ENCODE peak calls at places on chromosomes 6 and 20, in nine cellular contexts. O is fibroblast of gingiva; K is right lobe of liver; F is stimulated activated CD4-positive, alpha-beta T cell treated with anti-CD3 and anti-CD28 coated beads, Interleukin-15, amount 100 ng/mL, for 1 hour; S is M059J; Y is DMS153; T is Kasumi-1; W is HCT116; H is MG63. D is an unnamed sample.

GRCh38 chr6:44593539-44593944 is 206.0 kb downstream of the CDC5L start:
- DNase-seq in K (no peak), W (peak; percentile 54), O (peak; percentile 38), H (peak; percentile 64), F (no peak), S (peak; percentile 75), T (peak; percentile 79), Y (no peak), D (peak; percentile 84)

GRCh38 chr20:56504373-56505005 is 20.1 kb upstream of the FAM209A start:
- DNase-seq in S (no peak), T (peak; percentile 2), O (no peak), W (no peak), F (no peak), Y (no peak), H (no peak), K (no peak), D (peak; percentile 48)

GRCh38 chr6:98924647-98925046 is 23.1 kb downstream of the FBXL4 start:
- DNase-seq in H (no peak), W (no peak), O (no peak), F (no peak), T (no peak), Y (peak; percentile 38), S (no peak), K (peak; percentile 86), D (no peak)

GRCh38 chr6:163706688-163707087 is 292.2 kb downstream of the QKI start:
- DNase-seq in Y (no peak), H (peak; percentile 26), S (peak; percentile 40), F (no peak), W (no peak), T (no peak), O (no peak), K (no peak), D (no peak)

GRCh38 chr20:10611357-10611756 is 62.4 kb downstream of the JAG1 start:
- DNase-seq in O (peak; percentile 33), F (no peak), Y (no peak), H (peak; percentile 51), K (peak; percentile 29), W (no peak), S (peak; percentile 60), T (peak; percentile 8), D (peak; percentile 45)

GRCh38 chr20:58374906-58375760 is 13.9 kb upstream of the VAPB start:
- DNase-seq in W (no peak), T (no peak), K (no peak), F (no peak), O (peak; percentile 76), Y (no peak), S (no peak), H (no peak), D (no peak)

GRCh38 chr20:50223321-50223995 is 32.8 kb downstream of the CEBPB start:
- DNase-seq in T (no peak), Y (no peak), O (no peak), H (no peak), W (no peak), S (no peak), F (no peak), K (no peak), D (no peak)

GRCh38 chr6:20770776-20771175 is 236.5 kb downstream of the CDKAL1 start:
- DNase-seq in T (no peak), F (no peak), Y (no peak), W (no peak), H (no peak), K (no peak), S (peak; percentile 12), O (no peak), D (no peak)

GRCh38 chr20:41534170-41534569 is 84.0 kb downstream of the CHD6 start:
- DNase-seq in H (no peak), T (no peak), S (no peak), Y (no peak), K (no peak), O (no peak), W (no peak), F (no peak), D (no peak)

GRCh38 chr6:3612341-3613041 is 139.0 kb downstream of the PXDC1 start:
- DNase-seq in W (peak; percentile 68), Y (peak; percentile 85), H (peak; percentile 69), S (peak; percentile 96), F (no peak), O (peak; percentile 84), T (no peak), K (no peak), D (peak; percentile 55)

GRCh38 chr20:37519508-37520416 is 1.3 kb upstream of the NNAT start:
- DNase-seq in Y (peak; percentile 65), S (no peak), O (no peak), H (no peak), T (no peak), K (no peak), F (no peak), W (no peak), D (peak; percentile 39)

GRCh38 chr6:44263357-44264100 is 1.8 kb downstream of the NFKBIE start:
- DNase-seq in S (peak; percentile 65), H (peak; percentile 53), W (no peak), T (peak; percentile 62), K (peak; percentile 72), Y (no peak), O (no peak), F (no peak), D (no peak)

GRCh38 chr6:118776607-118777549 is 117.1 kb upstream of the ASF1A start:
- DNase-seq in S (peak; percentile 82), K (peak; percentile 29), O (peak; percentile 64), F (peak; percentile 32), Y (peak; percentile 59), W (peak; percentile 57), H (peak; percentile 50), T (peak; percentile 77), D (peak; percentile 72)

GRCh38 chr20:49446080-49446479 is 36.4 kb downstream of the KCNB1 start:
- DNase-seq in W (no peak), S (no peak), K (no peak), T (no peak), O (no peak), Y (no peak), H (no peak), F (no peak), D (no peak)

GRCh38 chr6:40721252-40721936 is 134.2 kb upstream of the LRFN2 start:
- DNase-seq in W (no peak), K (no peak), S (no peak), T (no peak), F (no peak), Y (no peak), H (no peak), O (no peak), D (no peak)

GRCh38 chr6:108837236-108837971 is 10.8 kb upstream of the ARMC2 start:
- DNase-seq in H (no peak), K (no peak), W (no peak), S (peak; percentile 79), Y (no peak), T (no peak), F (no peak), O (no peak), D (no peak)

GRCh38 chr6:156617376-156617775 is 159.8 kb upstream of the ARID1B start:
- DNase-seq in Y (no peak), W (no peak), H (no peak), K (no peak), O (no peak), F (no peak), S (peak; percentile 5), T (no peak), D (no peak)

GRCh38 chr6:134379086-134379485 is 61.2 kb upstream of the SGK1 start:
- DNase-seq in F (no peak), S (no peak), O (no peak), T (no peak), H (no peak), K (no peak), Y (peak; percentile 94), W (peak; percentile 73), D (no peak)

GRCh38 chr6:168939041-168939440 is 314.6 kb downstream of the THBS2 start:
- DNase-seq in K (no peak), H (peak; percentile 65), W (no peak), F (no peak), O (no peak), T (no peak), S (no peak), Y (no peak), D (no peak)

GRCh38 chr6:27685278-27685677 is 212.4 kb upstream of the ZNF184 start:
- DNase-seq in Y (no peak), O (no peak), H (no peak), W (no peak), S (no peak), F (no peak), K (no peak), T (no peak), D (no peak)

GRCh38 chr6:15247750-15248450 is 2.0 kb downstream of the JARID2 start:
- DNase-seq in Y (no peak), K (peak; percentile 74), T (peak; percentile 51), S (peak; percentile 81), W (no peak), H (peak; percentile 56), F (peak; percentile 37), O (peak; percentile 40), D (peak; percentile 75)

GRCh38 chr6:133241088-133241900 is at the start of gene EYA4:
- DNase-seq in W (no peak), K (no peak), O (peak; percentile 66), H (peak; percentile 78), Y (no peak), T (no peak), S (peak; percentile 73), F (no peak), D (peak; percentile 69)

GRCh38 chr6:87728706-87729105 is 26.7 kb upstream of the AKIRIN2 start:
- DNase-seq in H (peak; percentile 22), S (no peak), W (no peak), K (no peak), Y (no peak), T (no peak), F (no peak), O (no peak), D (no peak)

GRCh38 chr6:94510877-94511276 is 1066.5 kb upstream of the MANEA start:
- DNase-seq in H (no peak), O (no peak), K (no peak), F (no peak), T (no peak), S (no peak), Y (no peak), W (no peak), D (no peak)

D was measured in HAP-1.